ENCODE peak calls at places on chromosomes 12 and 14, in four cellular contexts. One of them, this sample, is unnamed.

GRCh38 chr14:99786423-99787051 is 6.7 kb upstream of the EML1 start:
- DNase-seq in stomach: no peak
- DNase-seq in ovary: no peak
- DNase-seq in right lobe of liver: no peak
- DNase-seq in this sample: no peak

GRCh38 chr14:76844223-76844622 is 18.0 kb downstream of the LRRC74A start:
- DNase-seq in ovary: peak; percentile 46
- DNase-seq in right lobe of liver: peak; percentile 61
- DNase-seq in stomach: peak; percentile 32
- DNase-seq in this sample: peak; percentile 40

GRCh38 chr12:47715393-47715876 is 9.6 kb upstream of the RPAP3 start:
- DNase-seq in right lobe of liver: peak; percentile 73
- DNase-seq in ovary: peak; percentile 81
- DNase-seq in stomach: peak; percentile 82
- DNase-seq in this sample: no peak

GRCh38 chr14:56666716-56667115 is 87.1 kb downstream of the TMEM260 start:
- DNase-seq in right lobe of liver: no peak
- DNase-seq in ovary: no peak
- DNase-seq in stomach: no peak
- DNase-seq in this sample: peak; percentile 9

GRCh38 chr14:105767315-105767714 is 240.9 kb downstream of the TMEM121 start:
- DNase-seq in ovary: no peak
- DNase-seq in right lobe of liver: no peak
- DNase-seq in stomach: no peak
- DNase-seq in this sample: no peak

GRCh38 chr12:63086149-63086915 is 64.7 kb downstream of the AVPR1A start:
- DNase-seq in right lobe of liver: peak; percentile 92
- DNase-seq in ovary: no peak
- DNase-seq in stomach: peak; percentile 71
- DNase-seq in this sample: no peak

GRCh38 chr12:63294327-63294632 is 143.3 kb upstream of the AVPR1A start:
- DNase-seq in stomach: no peak
- DNase-seq in ovary: no peak
- DNase-seq in right lobe of liver: no peak
- DNase-seq in this sample: peak; percentile 15

GRCh38 chr12:130517588-130517987 is 179.9 kb downstream of the PIWIL1 start:
- DNase-seq in right lobe of liver: no peak
- DNase-seq in stomach: no peak
- DNase-seq in ovary: no peak
- DNase-seq in this sample: no peak

GRCh38 chr14:35340616-35341453 is 48.7 kb downstream of the PSMA6 start:
- DNase-seq in ovary: peak; percentile 40
- DNase-seq in right lobe of liver: peak; percentile 60
- DNase-seq in stomach: no peak
- DNase-seq in this sample: no peak

GRCh38 chr14:35343709-35344474 is 51.7 kb downstream of the PSMA6 start:
- DNase-seq in right lobe of liver: peak; percentile 46
- DNase-seq in ovary: peak; percentile 38
- DNase-seq in stomach: no peak
- DNase-seq in this sample: no peak

GRCh38 chr14:35342160-35343010 is 50.2 kb downstream of the PSMA6 start:
- DNase-seq in stomach: peak; percentile 65
- DNase-seq in ovary: peak; percentile 62
- DNase-seq in right lobe of liver: peak; percentile 81
- DNase-seq in this sample: no peak

GRCh38 chr14:35339761-35340406 is 47.7 kb downstream of the PSMA6 start:
- DNase-seq in stomach: no peak
- DNase-seq in ovary: peak; percentile 51
- DNase-seq in right lobe of liver: peak; percentile 68
- DNase-seq in this sample: no peak

GRCh38 chr14:35341454-35342159 is 49.4 kb downstream of the PSMA6 start:
- DNase-seq in ovary: peak; percentile 96
- DNase-seq in stomach: peak; percentile 99
- DNase-seq in right lobe of liver: peak; percentile 99
- DNase-seq in this sample: peak; percentile 69
- TF ChIP-seq POLR2A in ovary: peak; percentile 6
- TF ChIP-seq POLR2A in stomach: no peak
- TF ChIP-seq POLR2A in right lobe of liver: peak; percentile 82
- TF ChIP-seq POLR2A in this sample: no peak

GRCh38 chr12:14284189-14284722 is 81.2 kb upstream of the ATF7IP start:
- DNase-seq in stomach: no peak
- DNase-seq in ovary: peak; percentile 84
- DNase-seq in right lobe of liver: no peak
- DNase-seq in this sample: no peak
- TF ChIP-seq POLR2A in stomach: no peak
- TF ChIP-seq POLR2A in ovary: no peak
- TF ChIP-seq POLR2A in right lobe of liver: no peak
- TF ChIP-seq POLR2A in this sample: no peak

DNA sequence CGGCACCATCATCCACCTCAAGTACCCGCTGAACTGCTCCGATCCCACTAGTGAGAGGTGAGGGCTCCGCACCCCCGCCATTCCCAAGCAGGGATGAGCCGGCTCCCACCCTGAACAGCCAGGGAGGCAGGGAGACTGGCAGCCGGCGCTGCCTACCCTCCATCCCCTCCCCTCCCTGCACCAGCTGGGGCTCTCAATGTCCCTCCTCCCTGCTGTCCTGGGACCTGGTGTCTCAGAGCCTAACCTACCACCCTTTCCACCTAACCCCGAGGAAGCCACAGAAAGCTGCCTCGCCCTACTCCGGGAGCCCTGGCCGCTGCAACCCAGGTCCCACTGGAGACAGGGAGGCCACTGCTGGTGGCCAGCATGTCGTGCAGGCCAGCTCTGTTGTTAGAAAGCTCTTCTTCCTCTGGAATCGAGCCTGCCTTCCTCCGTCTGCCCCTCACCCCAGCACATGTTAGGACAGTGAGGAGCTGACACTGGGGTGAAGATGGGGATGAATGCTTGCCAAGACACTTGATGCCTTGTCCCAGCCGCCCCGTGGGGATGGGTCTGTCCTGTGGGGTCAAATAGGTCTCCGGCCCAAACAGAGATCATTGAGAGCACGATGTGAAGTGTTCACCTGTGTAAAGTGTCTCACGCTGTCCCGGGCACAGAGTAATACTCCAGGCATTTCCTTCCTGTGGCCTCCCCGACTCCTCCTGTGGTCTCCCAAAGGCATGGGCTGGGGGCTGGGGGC is 1.1 kb downstream of the PTPN6 start:
- DNase-seq in right lobe of liver: peak; percentile 55
- DNase-seq in stomach: no peak
- DNase-seq in ovary: peak; percentile 34
- DNase-seq in this sample: no peak
- TF ChIP-seq POLR2A in right lobe of liver: no peak
- TF ChIP-seq POLR2A in stomach: no peak
- TF ChIP-seq POLR2A in ovary: no peak
- TF ChIP-seq POLR2A in this sample: no peak

GRCh38 chr14:55500219-55500701 is 59.8 kb upstream of the TBPL2 start:
- DNase-seq in ovary: no peak
- DNase-seq in right lobe of liver: no peak
- DNase-seq in stomach: no peak
- DNase-seq in this sample: no peak
- TF ChIP-seq POLR2A in ovary: no peak
- TF ChIP-seq POLR2A in right lobe of liver: no peak
- TF ChIP-seq POLR2A in stomach: no peak
- TF ChIP-seq POLR2A in this sample: no peak